ENCODE peak calls at places on chromosome 17, in five cellular contexts. One of them, this sample, is unnamed.

GRCh38 chr17:49748791-49749190 is 15.1 kb downstream of the FAM117A start:
- DNase-seq in NCI-H510A: no peak
- DNase-seq in neural crest cell: no peak
- DNase-seq in stimulated activated CD4-positive, alpha-beta T cell treated with anti-CD3 and anti-CD28 coated beads, Interleukin-1b, Interleukin-23, amount 100 ng/mL, for 24 hours: no peak
- DNase-seq in small intestine: peak; percentile 51
- DNase-seq in this sample: no peak

GRCh38 chr17:81365148-81365600 is 30.1 kb upstream of the BAHCC1 start:
- DNase-seq in NCI-H510A: no peak
- DNase-seq in neural crest cell: peak; percentile 40
- DNase-seq in stimulated activated CD4-positive, alpha-beta T cell treated with anti-CD3 and anti-CD28 coated beads, Interleukin-1b, Interleukin-23, amount 100 ng/mL, for 24 hours: no peak
- DNase-seq in small intestine: peak; percentile 83
- DNase-seq in this sample: no peak

GRCh38 chr17:27381007-27381501 is 75.2 kb upstream of the KSR1 start:
- DNase-seq in NCI-H510A: no peak
- DNase-seq in neural crest cell: peak; percentile 65
- DNase-seq in stimulated activated CD4-positive, alpha-beta T cell treated with anti-CD3 and anti-CD28 coated beads, Interleukin-1b, Interleukin-23, amount 100 ng/mL, for 24 hours: peak; percentile 61
- DNase-seq in small intestine: peak; percentile 25
- DNase-seq in this sample: peak; percentile 75

GRCh38 chr17:82963104-82963950 is 116.1 kb upstream of the METRNL start:
- DNase-seq in NCI-H510A: peak; percentile 45
- DNase-seq in neural crest cell: peak; percentile 71
- DNase-seq in stimulated activated CD4-positive, alpha-beta T cell treated with anti-CD3 and anti-CD28 coated beads, Interleukin-1b, Interleukin-23, amount 100 ng/mL, for 24 hours: no peak
- DNase-seq in small intestine: peak; percentile 53
- DNase-seq in this sample: no peak

GRCh38 chr17:80028030-80028429 is 7.6 kb downstream of the TBC1D16 start:
- DNase-seq in NCI-H510A: no peak
- DNase-seq in neural crest cell: no peak
- DNase-seq in stimulated activated CD4-positive, alpha-beta T cell treated with anti-CD3 and anti-CD28 coated beads, Interleukin-1b, Interleukin-23, amount 100 ng/mL, for 24 hours: no peak
- DNase-seq in small intestine: no peak
- DNase-seq in this sample: no peak

GRCh38 chr17:50480854-50481490 is 2.3 kb downstream of the RSAD1 start:
- DNase-seq in NCI-H510A: no peak
- DNase-seq in neural crest cell: no peak
- DNase-seq in stimulated activated CD4-positive, alpha-beta T cell treated with anti-CD3 and anti-CD28 coated beads, Interleukin-1b, Interleukin-23, amount 100 ng/mL, for 24 hours: no peak
- DNase-seq in small intestine: no peak
- DNase-seq in this sample: no peak

GRCh38 chr17:29667969-29668368 is 45.3 kb upstream of the CORO6 start:
- DNase-seq in NCI-H510A: no peak
- DNase-seq in neural crest cell: no peak
- DNase-seq in stimulated activated CD4-positive, alpha-beta T cell treated with anti-CD3 and anti-CD28 coated beads, Interleukin-1b, Interleukin-23, amount 100 ng/mL, for 24 hours: no peak
- DNase-seq in small intestine: no peak
- DNase-seq in this sample: no peak

GRCh38 chr17:2438823-2439222 is 38.0 kb upstream of the MNT start:
- DNase-seq in NCI-H510A: no peak
- DNase-seq in neural crest cell: no peak
- DNase-seq in stimulated activated CD4-positive, alpha-beta T cell treated with anti-CD3 and anti-CD28 coated beads, Interleukin-1b, Interleukin-23, amount 100 ng/mL, for 24 hours: no peak
- DNase-seq in small intestine: no peak
- DNase-seq in this sample: no peak

GRCh38 chr17:61627125-61627524 is 36.1 kb upstream of the NACA2 start:
- DNase-seq in NCI-H510A: no peak
- DNase-seq in neural crest cell: no peak
- DNase-seq in stimulated activated CD4-positive, alpha-beta T cell treated with anti-CD3 and anti-CD28 coated beads, Interleukin-1b, Interleukin-23, amount 100 ng/mL, for 24 hours: no peak
- DNase-seq in small intestine: no peak
- DNase-seq in this sample: no peak

GRCh38 chr17:41010421-41010820 is 1.5 kb upstream of the KRTAP3-1 start:
- DNase-seq in NCI-H510A: no peak
- DNase-seq in neural crest cell: no peak
- DNase-seq in stimulated activated CD4-positive, alpha-beta T cell treated with anti-CD3 and anti-CD28 coated beads, Interleukin-1b, Interleukin-23, amount 100 ng/mL, for 24 hours: no peak
- DNase-seq in small intestine: no peak
- DNase-seq in this sample: no peak

GRCh38 chr17:48499248-48499647 is 31.6 kb downstream of the HOXB1 start:
- DNase-seq in NCI-H510A: no peak
- DNase-seq in neural crest cell: no peak
- DNase-seq in stimulated activated CD4-positive, alpha-beta T cell treated with anti-CD3 and anti-CD28 coated beads, Interleukin-1b, Interleukin-23, amount 100 ng/mL, for 24 hours: no peak
- DNase-seq in small intestine: no peak
- DNase-seq in this sample: no peak

GRCh38 chr17:77090476-77090875 is 50.3 kb upstream of the SEC14L1 start:
- DNase-seq in NCI-H510A: no peak
- DNase-seq in neural crest cell: no peak
- DNase-seq in stimulated activated CD4-positive, alpha-beta T cell treated with anti-CD3 and anti-CD28 coated beads, Interleukin-1b, Interleukin-23, amount 100 ng/mL, for 24 hours: no peak
- DNase-seq in small intestine: no peak
- DNase-seq in this sample: no peak

GRCh38 chr17:40443196-40443987 is at the start of gene IGFBP4:
- DNase-seq in NCI-H510A: peak; percentile 64
- DNase-seq in neural crest cell: peak; percentile 75
- DNase-seq in stimulated activated CD4-positive, alpha-beta T cell treated with anti-CD3 and anti-CD28 coated beads, Interleukin-1b, Interleukin-23, amount 100 ng/mL, for 24 hours: peak; percentile 37
- DNase-seq in small intestine: peak; percentile 58
- DNase-seq in this sample: peak; percentile 69